ENCODE peak calls at places on chromosomes 3 and 15, in four cellular contexts. Y is BJ, F is transverse colon, A is bronchial epithelial cell. S is an unnamed sample.

GRCh38 chr3:187403768-187404270 is 35.6 kb downstream of the RTP4 start:
- DNase-seq in A (peak), F (no peak), Y (peak), S (peak)

GRCh38 chr15:76936671-76937070 is 5.1 kb downstream of the RCN2 start:
- DNase-seq in F (no peak), A (no peak), Y (no peak), S (no peak)

GRCh38 chr3:153626158-153626557 is 464.1 kb downstream of the RAP2B start:
- DNase-seq in A (no peak), Y (no peak), F (no peak), S (no peak)

GRCh38 chr15:41417812-41418211 is 917 bp downstream of the RTF1 start:
- DNase-seq in Y (no peak), F (no peak), A (no peak), S (no peak)

GRCh38 chr3:108822167-108822897 is at the start of gene TRAT1:
- DNase-seq in F (no peak), A (no peak), Y (no peak), S (no peak)

GRCh38 chr3:139318431-139318816 is 25.4 kb upstream of the MRPS22 start:
- DNase-seq in Y (no peak), A (peak), F (no peak), S (no peak)

GRCh38 chr3:71751602-71752001 is 2.1 kb upstream of the GPR27 start:
- DNase-seq in F (no peak), A (no peak), Y (no peak), S (no peak)

GRCh38 chr15:70438776-70439175 is 324.6 kb downstream of the UACA start:
- DNase-seq in Y (no peak), A (no peak), F (no peak), S (no peak)

GRCh38 chr15:32998979-32999677 is 195.4 kb downstream of the FMN1 start:
- DNase-seq in F (no peak), A (no peak), Y (no peak), S (no peak)

GRCh38 chr3:126451511-126451910 is 24.2 kb downstream of the ZXDC start:
- DNase-seq in F (no peak), Y (no peak), A (no peak), S (no peak)

GRCh38 chr15:51377038-51377761 is 35.7 kb downstream of the GLDN start:
- DNase-seq in F (no peak), A (peak), Y (peak), S (no peak)

GRCh38 chr15:56353119-56353518 is 12.1 kb upstream of the TEX9 start:
- DNase-seq in F (no peak), Y (no peak), A (no peak), S (no peak)

GRCh38 chr3:20747736-20748135 is 561.7 kb upstream of the SGO1 start:
- DNase-seq in Y (peak), A (no peak), F (no peak), S (peak)

GRCh38 chr3:123282461-123282860 is 80.7 kb downstream of the SEC22A start:
- DNase-seq in F (no peak), A (no peak), Y (no peak), S (no peak)

GRCh38 chr15:27885226-27885625 is 213.9 kb downstream of the OCA2 start:
- DNase-seq in Y (no peak), A (peak), F (no peak), S (no peak)

GRCh38 chr3:53820756-53821580 is 25.3 kb downstream of the CHDH start:
- DNase-seq in Y (no peak), F (no peak), A (no peak), S (no peak)

GRCh38 chr3:187291512-187292132 is at the start of gene MASP1:
- DNase-seq in Y (no peak), A (no peak), F (no peak), S (no peak)

GRCh38 chr3:84194032-84194431 is 764.8 kb upstream of the CADM2 start:
- DNase-seq in A (peak), Y (no peak), F (no peak), S (no peak)

GRCh38 chr3:14555835-14556234 is 15.7 kb upstream of the GRIP2 start:
- DNase-seq in Y (no peak), F (peak), A (no peak), S (no peak)

GRCh38 chr3:67463656-67464055 is 190.8 kb downstream of the SUCLG2 start:
- DNase-seq in F (no peak), A (no peak), Y (no peak), S (no peak)

GRCh38 chr3:177382944-177383343 is 185.7 kb upstream of the TBL1XR1 start:
- DNase-seq in Y (no peak), A (peak), F (no peak), S (no peak)

GRCh38 chr15:31248951-31249350 is 77.7 kb upstream of the KLF13 start:
- DNase-seq in F (no peak), A (no peak), Y (no peak), S (no peak)

GRCh38 chr15:31250033-31250432 is 76.6 kb upstream of the KLF13 start:
- DNase-seq in A (no peak), Y (no peak), F (no peak), S (no peak)

GRCh38 chr15:31245756-31246155 is 80.9 kb upstream of the KLF13 start:
- DNase-seq in F (no peak), Y (no peak), A (no peak), S (no peak)

GRCh38 chr15:31247404-31247803 is 79.2 kb upstream of the KLF13 start:
- DNase-seq in F (no peak), Y (no peak), A (no peak), S (no peak)

GRCh38 chr15:31248263-31248662 is 78.4 kb upstream of the KLF13 start:
- DNase-seq in F (no peak), Y (no peak), A (no peak), S (no peak)
- H3K4me3 ChIP-seq in F (no peak), Y (no peak), A (no peak), S (no peak)

GRCh38 chr3:158091526-158091925 is 14.7 kb downstream of the SHOX2 start:
- DNase-seq in F (no peak), Y (no peak), A (peak), S (no peak)
- TF ChIP-seq CTCF in F (no peak), Y (peak), A (peak), S (peak)

DNA sequence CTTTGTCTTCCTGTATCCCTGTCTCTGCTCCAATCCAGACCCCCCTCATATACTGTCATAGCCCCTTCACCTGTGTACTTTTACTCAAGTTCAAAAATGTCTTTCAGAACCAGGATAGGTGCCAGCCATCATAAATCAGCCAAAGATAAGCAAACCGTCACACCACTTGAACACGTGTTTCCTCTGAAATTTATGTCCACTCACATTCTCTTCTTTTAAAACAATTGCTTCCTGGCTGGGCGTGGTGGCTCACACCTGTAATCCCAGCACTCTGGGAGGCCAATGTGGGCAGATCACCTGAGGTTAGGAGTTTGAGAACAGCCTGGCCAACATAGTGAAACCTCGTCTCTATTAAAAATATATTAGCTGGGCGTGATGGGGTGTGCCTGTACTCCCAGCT is 74.1 kb downstream of the IGF2BP2 start:
- DNase-seq in A (no peak), Y (no peak), F (peak), S (no peak)
- H3K4me3 ChIP-seq in A (no peak), Y (no peak), F (no peak), S (no peak)

DNA sequence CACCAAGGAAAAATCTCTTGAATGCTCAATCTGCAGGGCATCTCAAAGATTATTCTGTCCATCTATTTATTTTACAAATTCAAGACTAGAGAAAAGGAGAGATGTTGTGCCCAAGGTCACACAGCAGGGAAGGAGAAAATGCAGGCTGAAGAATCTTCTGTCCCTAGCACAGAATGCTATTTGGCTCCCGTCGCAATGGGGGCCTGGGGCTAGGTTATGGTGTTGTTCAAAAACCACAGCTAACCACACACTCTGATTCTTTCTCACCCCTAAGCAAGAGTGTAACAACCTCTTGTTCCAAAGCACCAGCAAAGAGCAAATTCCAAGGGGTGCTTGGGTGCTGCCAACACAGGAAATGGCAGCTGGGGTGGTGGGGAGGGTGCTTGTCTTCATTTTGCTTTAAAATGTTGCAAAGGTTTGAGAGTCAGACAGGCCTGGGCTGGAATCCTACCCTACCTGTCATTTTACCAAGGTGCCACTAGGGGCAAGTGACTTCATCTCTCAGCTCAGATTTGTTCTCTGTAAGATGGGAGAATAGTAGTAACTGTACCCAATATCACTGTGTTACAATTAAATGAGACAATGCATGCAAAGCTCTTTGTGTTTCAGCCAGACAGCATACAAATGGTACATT is 112.5 kb downstream of the ADAMTS9 start:
- DNase-seq in Y (no peak), F (no peak), A (peak), S (no peak)
- TF ChIP-seq CTCF in Y (peak), F (peak), A (peak), S (peak)

DNA sequence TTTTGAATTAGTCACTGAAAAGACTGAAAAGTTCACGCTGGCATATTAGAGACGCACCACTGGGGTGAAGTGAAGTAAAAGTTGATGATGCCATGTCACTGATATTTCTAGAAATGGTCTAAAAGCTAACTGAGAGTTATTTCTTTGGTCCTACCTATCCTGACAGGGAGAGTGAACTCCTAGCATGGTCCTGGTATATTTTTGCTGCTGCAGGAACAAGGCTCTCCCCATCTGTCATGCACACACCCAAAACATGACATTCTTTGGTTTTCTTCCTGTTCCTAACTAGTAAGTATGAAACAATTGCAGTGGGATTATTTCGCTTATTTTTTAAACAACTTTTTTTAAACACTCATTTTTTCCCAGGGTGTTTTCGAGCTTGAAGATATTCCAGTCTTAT is 466.7 kb downstream of the ERC2 start:
- DNase-seq in A (no peak), F (no peak), Y (no peak), S (no peak)
- H3K4me3 ChIP-seq in A (no peak), F (no peak), Y (no peak), S (no peak)

DNA sequence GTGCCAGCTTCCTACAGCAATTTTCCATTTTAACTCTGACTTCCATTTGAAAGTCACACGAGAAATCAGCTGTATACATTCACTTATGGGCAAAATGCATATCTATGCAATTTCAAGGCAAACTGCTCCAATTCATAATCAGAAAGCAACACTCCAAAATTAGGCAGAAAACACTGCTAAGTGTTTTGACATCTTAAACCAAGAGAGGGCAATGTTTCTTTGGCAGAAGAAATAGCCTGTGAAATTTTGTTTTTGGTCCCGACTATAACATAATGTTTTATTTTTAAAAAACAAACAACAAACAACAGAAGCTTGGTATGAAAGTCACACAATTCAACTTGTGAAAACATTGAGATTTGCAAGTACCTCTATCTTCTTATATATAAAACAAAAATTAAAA is 42.6 kb downstream of the GOLIM4 start:
- DNase-seq in A (no peak), F (no peak), Y (no peak), S (no peak)
- TF ChIP-seq CTCF in A (no peak), F (no peak), Y (peak), S (no peak)

GRCh38 chr15:65413051-65413759 is 9.5 kb downstream of the IGDCC4 start:
- DNase-seq in Y (no peak), F (no peak), A (no peak), S (no peak)

GRCh38 chr15:65412556-65412955 is 10.2 kb downstream of the IGDCC4 start:
- DNase-seq in Y (no peak), A (no peak), F (no peak), S (no peak)

GRCh38 chr15:65416845-65417416 is 5.8 kb downstream of the IGDCC4 start:
- DNase-seq in Y (no peak), F (no peak), A (no peak), S (no peak)

GRCh38 chr15:65413760-65414144 is 9.0 kb downstream of the IGDCC4 start:
- DNase-seq in Y (no peak), A (peak), F (no peak), S (no peak)

GRCh38 chr15:65414841-65415621 is 7.7 kb downstream of the IGDCC4 start:
- DNase-seq in A (no peak), F (no peak), Y (no peak), S (peak)
- H3K4me3 ChIP-seq in A (no peak), F (no peak), Y (no peak), S (no peak)

GRCh38 chr15:38690221-38690620 is 125.6 kb upstream of the RASGRP1 start:
- DNase-seq in F (no peak), A (no peak), Y (no peak), S (no peak)

GRCh38 chr15:38688096-38688495 is 123.5 kb upstream of the RASGRP1 start:
- DNase-seq in A (no peak), F (no peak), Y (no peak), S (no peak)

GRCh38 chr15:38690737-38691332 is 126.2 kb upstream of the RASGRP1 start:
- DNase-seq in Y (no peak), F (peak), A (peak), S (no peak)

GRCh38 chr15:38687340-38687739 is 122.7 kb upstream of the RASGRP1 start:
- DNase-seq in Y (no peak), A (no peak), F (no peak), S (no peak)

GRCh38 chr15:38688761-38689160 is 124.1 kb upstream of the RASGRP1 start:
- DNase-seq in Y (no peak), F (no peak), A (peak), S (no peak)
- TF ChIP-seq CTCF in Y (no peak), F (no peak), A (no peak), S (no peak)

GRCh38 chr15:89361451-89362202 is 27.0 kb upstream of the POLG start:
- DNase-seq in F (peak), Y (no peak), A (peak), S (no peak)
- H3K4me3 ChIP-seq in F (no peak), Y (no peak), A (no peak), S (no peak)